ENCODE peak calls at places on chromosomes 2 and 18, in eight cellular contexts. G is tibial nerve, X is psoas muscle, U is prostate gland, H is bronchial epithelial cell, K is A673, A is nephron progenitor cell, Q is choroid plexus epithelial cell. N is an unnamed sample.

GRCh38 chr2:65358690-65359400 is 73.6 kb downstream of the SPRED2 start:
- DNase-seq in G (no peak), X (no peak), U (no peak), H (no peak), K (no peak), A (no peak), Q (no peak), N (no peak)

GRCh38 chr2:142682528-142682927 is 194.9 kb upstream of the KYNU start:
- DNase-seq in G (no peak), X (no peak), U (no peak), H (peak), K (peak), A (no peak), Q (peak), N (no peak)

GRCh38 chr2:105294844-105295481 is 34.6 kb downstream of the TGFBRAP1 start:
- DNase-seq in G (no peak), X (no peak), U (peak), H (peak), K (peak), A (peak), Q (peak), N (peak)

GRCh38 chr2:43363086-43363485 is 136.7 kb upstream of the ZFP36L2 start:
- DNase-seq in G (no peak), X (no peak), U (no peak), H (no peak), K (no peak), A (no peak), Q (no peak), N (no peak)

GRCh38 chr2:4272261-4272858 is 569.0 kb downstream of the DCDC2C start:
- DNase-seq in G (no peak), X (no peak), U (no peak), H (no peak), K (no peak), A (no peak), Q (no peak), N (no peak)

GRCh38 chr2:14998548-14998947 is 366.0 kb downstream of the LRATD1 start:
- DNase-seq in G (no peak), X (no peak), U (no peak), H (no peak), K (no peak), A (no peak), Q (no peak), N (no peak)

GRCh38 chr2:14569294-14569693 is 63.2 kb upstream of the LRATD1 start:
- DNase-seq in G (no peak), X (no peak), U (no peak), H (peak), K (no peak), A (no peak), Q (no peak), N (no peak)

GRCh38 chr2:172555522-172556283 is at the start of gene PDK1:
- DNase-seq in G (peak), X (peak), U (peak), H (peak), K (peak), A (peak), Q (peak), N (peak)

GRCh38 chr2:112048887-112049286 is 6.2 kb upstream of the TMEM87B start:
- DNase-seq in G (no peak), X (no peak), U (peak), H (peak), K (peak), A (no peak), Q (peak), N (peak)

GRCh38 chr2:102717308-102718018 is 44.4 kb upstream of the TMEM182 start:
- DNase-seq in G (no peak), X (peak), U (no peak), H (peak), K (no peak), A (no peak), Q (peak), N (no peak)

GRCh38 chr2:163731735-163732134 is 4.1 kb downstream of the FIGN start:
- DNase-seq in G (no peak), X (no peak), U (no peak), H (no peak), K (no peak), A (no peak), Q (no peak), N (no peak)

GRCh38 chr2:128305555-128306080 is 13.1 kb downstream of the HS6ST1 start:
- DNase-seq in G (no peak), X (peak), U (no peak), H (peak), K (no peak), A (no peak), Q (no peak), N (no peak)

GRCh38 chr18:3747176-3747973 is 297.4 kb downstream of the TGIF1 start:
- DNase-seq in G (no peak), X (no peak), U (no peak), H (peak), K (no peak), A (no peak), Q (peak), N (peak)

GRCh38 chr18:3794537-3795348 is 344.8 kb downstream of the TGIF1 start:
- DNase-seq in G (no peak), X (no peak), U (no peak), H (peak), K (peak), A (no peak), Q (peak), N (peak)

GRCh38 chr18:32802606-32803451 is 30.0 kb upstream of the KLHL14 start:
- DNase-seq in G (no peak), X (no peak), U (no peak), H (no peak), K (no peak), A (no peak), Q (no peak), N (no peak)

GRCh38 chr18:63342206-63342605 is 22.6 kb upstream of the BCL2 start:
- DNase-seq in G (no peak), X (no peak), U (no peak), H (peak), K (peak), A (peak), Q (peak), N (no peak)

GRCh38 chr2:96856776-96857673 is 791 bp downstream of the ANKRD39 start:
- DNase-seq in G (no peak), X (no peak), U (no peak), H (no peak), K (peak), A (no peak), Q (peak), N (no peak)

GRCh38 chr2:14261771-14262170 is 370.7 kb upstream of the LRATD1 start:
- DNase-seq in G (no peak), X (no peak), U (no peak), H (no peak), K (no peak), A (no peak), Q (no peak), N (no peak)

GRCh38 chr2:174024524-174025270 is 59.5 kb upstream of the SP3 start:
- DNase-seq in G (peak), X (peak), U (peak), H (no peak), K (peak), A (no peak), Q (peak), N (no peak)

DNA sequence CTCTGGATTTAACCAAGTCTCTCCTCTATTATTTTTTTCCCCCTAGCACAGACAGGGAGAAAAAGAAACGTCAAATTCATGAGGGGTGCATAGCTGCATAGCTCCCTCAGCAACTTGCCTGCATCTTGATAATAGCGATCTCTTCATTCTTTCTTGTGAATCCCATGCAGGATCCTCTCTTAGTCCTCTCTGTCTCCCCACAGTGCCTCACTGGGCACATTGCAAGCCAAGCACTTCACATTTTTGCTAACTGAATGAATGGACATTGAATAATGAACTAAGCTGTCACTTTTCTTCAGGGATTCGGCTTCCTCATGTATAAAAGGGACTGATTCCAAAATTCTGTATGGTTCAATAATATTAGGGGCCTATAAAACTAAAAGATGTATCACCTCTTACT is 2.9 kb upstream of the EPB41L3 start:
- DNase-seq in G (no peak), X (peak), U (no peak), H (peak), K (peak), A (peak), Q (peak), N (no peak)
- TF ChIP-seq CTCF in G (peak), X (no peak), U (peak), H (no peak), K (peak), A (peak), Q (peak), N (no peak)

GRCh38 chr2:207351171-207351570 is 178.6 kb upstream of the CREB1 start:
- DNase-seq in G (no peak), X (no peak), U (no peak), H (no peak), K (no peak), A (no peak), Q (no peak), N (no peak)

GRCh38 chr2:207356604-207357003 is 173.2 kb upstream of the CREB1 start:
- DNase-seq in G (no peak), X (no peak), U (no peak), H (no peak), K (no peak), A (no peak), Q (no peak), N (no peak)

GRCh38 chr2:207353836-207354235 is 175.9 kb upstream of the CREB1 start:
- DNase-seq in G (no peak), X (no peak), U (no peak), H (no peak), K (no peak), A (no peak), Q (no peak), N (no peak)

GRCh38 chr2:207354466-207354865 is 175.3 kb upstream of the CREB1 start:
- DNase-seq in G (no peak), X (no peak), U (no peak), H (no peak), K (no peak), A (no peak), Q (no peak), N (no peak)

DNA sequence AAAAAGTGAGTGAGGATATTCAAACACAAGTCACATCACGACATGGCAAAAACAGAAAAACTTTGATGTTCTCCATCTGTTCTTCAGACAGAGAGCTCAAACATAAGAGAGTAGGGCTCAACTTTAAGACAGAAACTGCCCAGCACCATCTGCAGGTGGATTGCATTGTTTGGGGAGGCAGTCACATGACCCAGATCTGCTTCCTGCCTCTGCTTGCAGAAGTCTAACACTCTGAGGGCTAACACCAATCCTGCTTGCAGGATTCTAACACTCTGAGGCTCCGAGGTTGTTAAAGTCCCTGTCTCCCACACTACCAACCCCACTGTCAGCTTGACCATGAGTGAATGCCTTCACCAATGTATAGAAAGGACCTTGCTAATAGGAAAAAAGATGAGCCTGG is 176.8 kb upstream of the CREB1 start:
- DNase-seq in G (no peak), X (no peak), U (no peak), H (no peak), K (no peak), A (no peak), Q (peak), N (no peak)
- TF ChIP-seq CTCF in G (no peak), X (no peak), U (no peak), H (peak), K (no peak), A (no peak), Q (no peak), N (no peak)

GRCh38 chr2:240142859-240143258 is 2.4 kb upstream of the OTOS start:
- DNase-seq in G (no peak), X (no peak), U (no peak), H (no peak), K (no peak), A (no peak), Q (no peak), N (no peak)

GRCh38 chr2:240143276-240143675 is 2.8 kb upstream of the OTOS start:
- DNase-seq in G (no peak), X (no peak), U (no peak), H (no peak), K (no peak), A (no peak), Q (no peak), N (no peak)

GRCh38 chr2:240145461-240145860 is 5.0 kb upstream of the OTOS start:
- DNase-seq in G (no peak), X (no peak), U (no peak), H (no peak), K (no peak), A (no peak), Q (no peak), N (no peak)

GRCh38 chr2:240144649-240145261 is 4.3 kb upstream of the OTOS start:
- DNase-seq in G (no peak), X (peak), U (no peak), H (no peak), K (no peak), A (no peak), Q (no peak), N (no peak)

GRCh38 chr2:240143801-240144648 is 3.6 kb upstream of the OTOS start:
- DNase-seq in G (peak), X (peak), U (peak), H (peak), K (peak), A (peak), Q (peak), N (peak)
- TF ChIP-seq CTCF in G (peak), X (peak), U (peak), H (peak), K (peak), A (peak), Q (peak), N (peak)

DNA sequence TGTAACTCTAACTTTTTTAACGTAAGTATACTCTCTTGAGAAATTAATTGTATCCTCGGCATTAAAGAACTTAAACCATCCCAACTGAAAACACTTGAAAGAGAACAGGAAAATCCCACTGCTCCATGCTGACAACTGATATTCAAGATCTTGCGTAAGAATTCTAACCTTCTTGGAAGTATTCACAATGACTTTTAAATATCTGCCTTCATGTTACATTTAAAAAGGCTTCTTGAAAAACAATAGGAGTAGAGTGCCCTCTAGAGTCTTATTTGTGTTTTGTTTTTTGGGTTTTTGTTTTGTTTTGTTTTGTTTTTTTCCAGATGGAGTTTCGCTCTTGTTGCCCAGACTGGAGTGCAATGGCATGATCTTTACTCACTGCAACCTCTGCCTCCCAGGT is 65.4 kb upstream of the DNAJC10 start:
- DNase-seq in G (no peak), X (no peak), U (no peak), H (peak), K (peak), A (no peak), Q (peak), N (no peak)
- TF ChIP-seq CTCF in G (peak), X (peak), U (peak), H (peak), K (peak), A (peak), Q (peak), N (no peak)

GRCh38 chr2:233352141-233352842 is 2.0 kb upstream of the DGKD start:
- DNase-seq in G (no peak), X (no peak), U (no peak), H (no peak), K (no peak), A (no peak), Q (no peak), N (no peak)

GRCh38 chr2:233354500-233354924 is 218 bp downstream of the DGKD start:
- DNase-seq in G (no peak), X (no peak), U (no peak), H (no peak), K (no peak), A (no peak), Q (no peak), N (no peak)

GRCh38 chr2:233354971-233355574 is 779 bp downstream of the DGKD start:
- DNase-seq in G (no peak), X (no peak), U (peak), H (no peak), K (no peak), A (no peak), Q (peak), N (peak)

GRCh38 chr2:233353101-233353768 is 1.1 kb upstream of the DGKD start:
- DNase-seq in G (no peak), X (no peak), U (no peak), H (no peak), K (no peak), A (no peak), Q (no peak), N (no peak)

GRCh38 chr2:233353769-233354499 is at the start of gene DGKD:
- DNase-seq in G (peak), X (peak), U (peak), H (no peak), K (peak), A (peak), Q (peak), N (peak)
- TF ChIP-seq CTCF in G (peak), X (peak), U (peak), H (peak), K (peak), A (no peak), Q (peak), N (peak)

DNA sequence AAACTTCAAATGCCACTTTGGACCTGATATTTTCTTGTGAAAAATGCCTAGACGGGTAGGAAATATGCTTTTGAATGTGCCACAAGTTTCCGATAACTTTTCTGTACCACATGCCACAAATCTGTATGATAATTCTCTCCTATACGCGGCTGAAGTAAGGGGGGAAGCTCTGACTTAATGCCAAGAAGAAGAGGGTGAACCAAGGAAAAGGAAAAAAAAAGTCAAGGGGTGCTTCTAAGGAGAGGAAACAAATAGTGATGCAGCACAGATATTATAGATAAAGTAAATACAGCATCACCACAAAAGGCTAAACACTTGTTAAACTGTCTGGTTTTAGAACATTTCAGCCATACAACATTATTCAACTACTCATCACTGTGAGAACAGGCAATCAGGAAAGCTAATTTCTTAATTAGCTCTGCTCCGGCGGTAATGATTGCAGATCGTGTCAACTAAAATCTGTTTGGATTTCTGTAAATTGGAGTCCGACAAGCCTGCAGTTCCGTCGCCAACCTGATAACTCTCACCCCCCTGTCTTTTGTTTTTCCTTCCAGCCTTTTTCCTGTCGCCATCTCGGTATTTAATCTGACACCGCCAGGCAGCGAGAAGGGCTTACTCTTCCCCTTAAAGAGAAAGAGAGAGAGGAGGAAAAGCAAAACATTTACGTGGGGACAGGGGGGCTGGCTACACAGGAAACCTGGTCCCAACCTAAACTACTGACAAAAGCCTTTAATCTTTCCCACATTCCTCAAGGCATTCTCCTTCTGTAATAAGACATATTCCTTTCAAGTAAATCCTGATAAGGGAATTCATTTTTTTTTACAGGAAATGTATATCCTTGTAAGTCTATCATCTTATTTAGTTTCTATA is 67.5 kb downstream of the ZEB2 start:
- DNase-seq in G (no peak), X (no peak), U (no peak), H (no peak), K (peak), A (peak), Q (peak), N (peak)
- TF ChIP-seq CTCF in G (no peak), X (peak), U (peak), H (no peak), K (peak), A (peak), Q (peak), N (no peak)

GRCh38 chr18:58046794-58047555 is 2.9 kb downstream of the NEDD4L start:
- DNase-seq in G (no peak), X (no peak), U (no peak), H (peak), K (no peak), A (no peak), Q (no peak), N (no peak)
- TF ChIP-seq CTCF in G (no peak), X (no peak), U (peak), H (no peak), K (no peak), A (no peak), Q (no peak), N (no peak)

DNA sequence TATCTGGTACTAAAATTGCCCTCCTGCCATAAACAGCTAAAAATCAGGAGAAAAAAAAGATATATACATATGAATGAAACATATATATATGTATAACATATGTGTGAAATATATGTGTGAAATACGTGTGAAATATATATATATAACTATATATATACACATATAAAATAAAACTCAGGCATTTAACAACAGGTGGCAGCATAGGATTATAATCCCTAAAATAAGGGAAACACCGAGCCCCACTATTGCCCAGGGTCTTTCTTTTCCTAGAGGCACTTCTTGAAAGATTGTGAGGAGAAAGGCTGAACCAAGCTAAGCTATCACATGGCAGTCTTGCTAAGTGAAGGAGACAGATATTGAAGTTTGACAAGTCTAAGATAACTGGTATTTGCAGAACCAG is 65.9 kb upstream of the CYTIP start:
- DNase-seq in G (no peak), X (no peak), U (no peak), H (no peak), K (no peak), A (no peak), Q (no peak), N (no peak)
- TF ChIP-seq CTCF in G (no peak), X (no peak), U (no peak), H (no peak), K (no peak), A (no peak), Q (no peak), N (no peak)

GRCh38 chr2:21118302-21118920 is 5.4 kb upstream of the TDRD15 start:
- DNase-seq in G (peak), X (no peak), U (no peak), H (peak), K (peak), A (peak), Q (peak), N (no peak)
- TF ChIP-seq CTCF in G (peak), X (peak), U (peak), H (peak), K (peak), A (peak), Q (peak), N (peak)